ENCODE peak calls at places on chromosomes 4 and X, in seven cellular contexts. D is Peyer's patch, U is gastrocnemius medialis, N is transverse colon, G is IMR-90, L is ovary, I is esophagus muscularis mucosa. E is an unnamed sample.
A peak's percentile ranks its signal among the peaks of the same experiment; 100 is the strongest.

GRCh38 chrX:11423362-11423818 is 130.2 kb downstream of the AMELX start:
- DNase-seq in U (no peak), I (no peak), D (no peak), G (peak; percentile 90), L (no peak), N (peak; percentile 35), E (no peak)

GRCh38 chrX:37998586-37999267 is 7.6 kb upstream of the SYTL5 start:
- DNase-seq in U (no peak), N (no peak), I (no peak), D (no peak), L (no peak), G (peak; percentile 80), E (no peak)

GRCh38 chr4:112557676-112558411 is 41.9 kb upstream of the NEUROG2 start:
- DNase-seq in U (no peak), N (no peak), D (no peak), L (no peak), I (no peak), G (no peak), E (no peak)

GRCh38 chr4:151541438-151542071 is 132.6 kb downstream of the FHIP1A start:
- DNase-seq in I (no peak), L (no peak), N (no peak), G (peak; percentile 58), D (no peak), U (no peak), E (no peak)

GRCh38 chr4:67593741-67594175 is 35.2 kb downstream of the STAP1 start:
- DNase-seq in I (no peak), L (no peak), G (peak; percentile 25), N (no peak), D (no peak), U (no peak), E (no peak)

GRCh38 chrX:132622130-132622529 is 133.3 kb upstream of the MBNL3 start:
- DNase-seq in D (no peak), U (no peak), L (no peak), N (no peak), I (no peak), G (peak; percentile 35), E (no peak)

GRCh38 chr4:827209-828081 is 1.5 kb upstream of the CPLX1 start:
- DNase-seq in N (no peak), I (no peak), G (no peak), D (peak; percentile 33), L (no peak), U (no peak), E (peak; percentile 23)

GRCh38 chrX:45172890-45173289 is 27.8 kb downstream of the DIPK2B start:
- DNase-seq in U (no peak), L (no peak), I (no peak), D (no peak), N (no peak), G (peak; percentile 54), E (no peak)

GRCh38 chr4:136831553-136831952 is 700.7 kb downstream of the PCDH18 start:
- DNase-seq in L (no peak), D (no peak), I (no peak), G (no peak), U (no peak), N (no peak), E (no peak)

GRCh38 chrX:147958316-147958715 is 22.8 kb upstream of the FMR1NB start:
- DNase-seq in I (no peak), N (no peak), L (no peak), D (no peak), G (peak; percentile 57), U (no peak), E (no peak)

GRCh38 chr4:101104264-101105052 is 242.9 kb downstream of the PPP3CA start:
- DNase-seq in I (no peak), G (peak; percentile 18), L (no peak), U (no peak), N (no peak), D (no peak), E (no peak)

GRCh38 chr4:184190711-184191110 is 27.0 kb downstream of the ENPP6 start:
- DNase-seq in L (no peak), G (no peak), U (no peak), I (no peak), N (no peak), D (no peak), E (no peak)

GRCh38 chr4:82560853-82561744 is 689 bp downstream of the TMEM150C start:
- DNase-seq in N (peak; percentile 9), I (peak; percentile 90), U (no peak), D (peak; percentile 52), G (no peak), L (peak; percentile 42), E (no peak)

GRCh38 chr4:2251073-2251794 is 9.3 kb upstream of the HAUS3 start:
- DNase-seq in U (peak; percentile 2), N (no peak), D (no peak), I (peak; percentile 82), L (peak; percentile 17), G (no peak), E (peak; percentile 69)

GRCh38 chr4:107622006-107622405 is 98.0 kb downstream of the PAPSS1 start:
- DNase-seq in U (no peak), I (no peak), G (no peak), N (no peak), D (no peak), L (no peak), E (no peak)

GRCh38 chr4:674172-675035 is at the start of the genes ATP5ME and MYL5:
- DNase-seq in I (peak; percentile 98), G (peak; percentile 95), L (peak; percentile 99), N (peak; percentile 97), U (peak; percentile 94), D (peak; percentile 98), E (peak; percentile 100)

GRCh38 chrX:35826503-35826902 is 28.4 kb downstream of the MAGEB16 start:
- DNase-seq in D (no peak), U (no peak), L (no peak), G (no peak), N (no peak), I (no peak), E (no peak)

GRCh38 chr4:100421356-100421978 is 96.4 kb downstream of the EMCN start:
- DNase-seq in L (no peak), N (no peak), I (no peak), G (peak; percentile 31), U (no peak), D (no peak), E (no peak)

GRCh38 chr4:187617117-187617516 is 378.5 kb upstream of the ZFP42 start:
- DNase-seq in U (no peak), D (no peak), G (peak; percentile 23), I (no peak), N (no peak), L (no peak), E (no peak)

GRCh38 chr4:8858925-8859210 is 12.8 kb downstream of the HMX1 start:
- DNase-seq in D (no peak), I (no peak), N (no peak), L (no peak), G (no peak), U (no peak), E (no peak)

GRCh38 chr4:8860892-8861575 is 10.6 kb downstream of the HMX1 start:
- DNase-seq in U (no peak), G (no peak), I (no peak), N (no peak), D (no peak), L (no peak), E (no peak)

GRCh38 chr4:8859550-8860095 is 12.0 kb downstream of the HMX1 start:
- DNase-seq in N (no peak), D (no peak), L (no peak), U (no peak), I (no peak), G (no peak), E (no peak)

GRCh38 chr4:8861576-8862279 is 9.9 kb downstream of the HMX1 start:
- DNase-seq in L (no peak), U (no peak), N (no peak), G (no peak), D (no peak), I (no peak), E (no peak)

DNA sequence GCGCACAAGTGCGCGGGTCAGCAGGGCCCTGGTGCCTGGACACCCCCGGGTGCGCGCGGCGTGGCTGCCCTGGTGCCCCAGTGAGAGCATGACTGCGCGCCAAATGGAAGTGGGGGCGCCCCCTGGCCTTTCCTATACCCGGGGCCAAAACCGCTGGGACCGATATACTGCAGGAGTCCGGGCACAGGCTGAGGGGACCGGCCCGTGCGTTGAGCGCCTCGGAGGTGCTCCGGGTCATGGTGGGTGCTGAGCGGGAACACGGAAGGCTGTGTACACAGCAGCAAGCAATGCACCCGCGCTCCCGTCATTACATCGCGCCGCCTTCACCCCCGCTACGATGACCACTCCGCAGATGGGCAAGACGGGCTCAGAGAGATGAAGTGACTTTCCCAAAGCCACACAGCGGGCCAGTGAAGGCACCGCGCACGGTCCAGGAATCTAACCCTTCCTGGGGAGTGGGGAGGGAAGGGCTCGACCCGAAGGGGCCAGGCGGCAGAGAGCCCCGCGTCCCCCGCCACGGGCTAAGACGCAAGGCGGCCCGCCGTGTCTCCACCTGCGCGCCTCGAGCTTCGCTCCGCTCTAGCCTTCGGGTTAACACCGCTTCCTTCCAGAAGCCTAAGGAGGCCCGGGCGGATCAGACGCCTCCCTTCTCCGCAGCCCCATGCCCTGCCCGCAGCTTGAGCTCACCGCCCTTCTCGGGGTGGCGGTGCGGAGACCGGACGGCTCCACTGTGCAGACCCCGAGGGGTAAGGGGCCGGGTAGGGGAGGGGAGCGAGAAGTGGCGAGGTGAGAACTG is 11.3 kb downstream of the HMX1 start:
- DNase-seq in U (no peak), N (no peak), I (no peak), L (no peak), D (no peak), G (no peak), E (no peak)
- H3K4me1 ChIP-seq in U (no peaks in the 10 kb centered on the region), N (peaks cover 17% of the 10 kb centered on the region), I (peaks cover 37% of the 10 kb centered on the region), L (peaks cover 1% of the 10 kb centered on the region), D (no peaks in the 10 kb centered on the region), G (no peaks in the 10 kb centered on the region), E (peaks cover 60% of the 10 kb centered on the region)

DNA sequence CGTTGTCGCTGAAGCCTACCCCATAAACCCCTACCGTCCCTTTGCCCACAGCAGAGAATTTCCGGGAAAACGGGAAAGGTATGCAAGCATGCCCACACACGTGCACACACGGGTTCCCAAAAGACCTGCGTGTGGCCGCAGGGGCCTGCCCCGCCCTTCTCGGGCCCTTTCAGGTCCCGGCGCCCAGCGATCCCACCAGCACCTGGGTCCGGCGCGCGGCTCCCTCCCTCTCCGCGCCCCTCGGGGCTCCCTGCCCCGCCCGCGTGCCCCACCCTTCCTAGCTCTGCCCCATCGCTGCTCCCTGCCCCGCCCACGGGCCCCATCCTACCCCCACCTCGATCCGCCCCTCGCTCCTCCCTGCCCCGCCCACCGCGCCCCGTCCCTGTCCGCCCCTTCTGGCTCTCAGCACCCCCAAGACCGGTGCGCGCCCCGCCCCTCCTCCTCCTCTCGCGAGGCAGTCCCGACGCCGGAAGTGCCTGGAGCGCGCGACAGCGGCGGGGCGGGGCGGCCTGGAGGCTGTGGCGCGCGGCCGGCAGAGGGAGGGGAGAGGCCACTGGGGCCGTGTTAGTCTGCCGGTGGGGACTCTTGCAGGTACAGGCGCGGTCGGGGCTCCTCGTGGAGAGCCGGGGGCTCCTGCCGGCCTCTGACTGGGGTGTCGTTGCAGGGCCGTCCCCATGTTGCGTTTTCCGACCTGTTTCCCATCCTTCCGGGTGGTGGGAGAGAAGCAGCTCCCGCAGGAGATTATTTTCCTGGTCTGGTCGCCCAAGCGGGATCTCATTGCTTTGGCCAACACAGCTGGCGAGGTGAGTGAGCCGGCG is at the start of gene ANAPC4:
- DNase-seq in U (peak; percentile 87), G (peak; percentile 82), I (peak; percentile 98), L (peak; percentile 92), D (peak; percentile 98), N (peak; percentile 99), E (peak; percentile 99)
- TF ChIP-seq POLR2A in U (peak; percentile 56), G (no peak), I (peak; percentile 57), L (peak; percentile 45), D (peak; percentile 76), N (peak; percentile 76), E (no peak)

GRCh38 chr4:87069037-87069742 is 134.4 kb downstream of the AFF1 start:
- DNase-seq in L (no peak), I (no peak), N (no peak), D (no peak), U (no peak), G (no peak), E (no peak)
- H3K4me1 ChIP-seq in L (peaks cover 13% of the 10 kb centered on the region), I (peaks cover 64% of the 10 kb centered on the region), N (peaks cover 48% of the 10 kb centered on the region), D (no peaks in the 10 kb centered on the region), U (peaks cover 85% of the 10 kb centered on the region), G (peaks cover 3% of the 10 kb centered on the region), E (peaks cover 63% of the 10 kb centered on the region)

GRCh38 chr4:103099691-103100392 is at the start of gene BDH2:
- DNase-seq in D (no peak), G (peak; percentile 97), L (peak; percentile 30), I (no peak), N (peak; percentile 48), U (peak; percentile 54), E (no peak)
- TF ChIP-seq POLR2A in D (peak; percentile 50), G (no peak), L (peak; percentile 15), I (no peak), N (peak; percentile 39), U (no peak), E (no peak)